ENCODE peak calls at places on chromosomes 13 and 19, in four cellular contexts. One of them, this sample, is unnamed.

GRCh38 chr13:80441968-80442367 is 101.0 kb upstream of the SPRY2 start:
- DNase-seq in suprapubic skin: no peak
- DNase-seq in stimulated activated CD4-positive, alpha-beta T cell treated with anti-CD3 and anti-CD28 coated beads, Interleukin-4, amount 100 ng/mL, for 24 hours: no peak
- DNase-seq in D341Med: no peak
- DNase-seq in this sample: no peak

GRCh38 chr13:43054803-43055802 is 31.7 kb downstream of the DNAJC15 start:
- DNase-seq in stimulated activated CD4-positive, alpha-beta T cell treated with anti-CD3 and anti-CD28 coated beads, Interleukin-4, amount 100 ng/mL, for 24 hours: no peak
- DNase-seq in D341Med: no peak
- DNase-seq in suprapubic skin: no peak
- DNase-seq in this sample: peak

GRCh38 chr19:18649371-18650047 is 12.7 kb downstream of the KLHL26 start:
- DNase-seq in suprapubic skin: peak
- DNase-seq in stimulated activated CD4-positive, alpha-beta T cell treated with anti-CD3 and anti-CD28 coated beads, Interleukin-4, amount 100 ng/mL, for 24 hours: no peak
- DNase-seq in D341Med: no peak
- DNase-seq in this sample: peak

GRCh38 chr13:32036131-32036695 is 4.6 kb downstream of the FRY start:
- DNase-seq in suprapubic skin: no peak
- DNase-seq in D341Med: no peak
- DNase-seq in stimulated activated CD4-positive, alpha-beta T cell treated with anti-CD3 and anti-CD28 coated beads, Interleukin-4, amount 100 ng/mL, for 24 hours: no peak
- DNase-seq in this sample: no peak

GRCh38 chr19:46813570-46814358 is 25.4 kb upstream of the SLC1A5 start:
- DNase-seq in suprapubic skin: no peak
- DNase-seq in D341Med: no peak
- DNase-seq in stimulated activated CD4-positive, alpha-beta T cell treated with anti-CD3 and anti-CD28 coated beads, Interleukin-4, amount 100 ng/mL, for 24 hours: no peak
- DNase-seq in this sample: no peak

GRCh38 chr19:39232708-39233107 is 12.1 kb downstream of the IFNL3 start:
- DNase-seq in suprapubic skin: no peak
- DNase-seq in stimulated activated CD4-positive, alpha-beta T cell treated with anti-CD3 and anti-CD28 coated beads, Interleukin-4, amount 100 ng/mL, for 24 hours: no peak
- DNase-seq in D341Med: no peak
- DNase-seq in this sample: no peak

GRCh38 chr19:17205237-17206140 is 9.7 kb upstream of the USE1 start:
- DNase-seq in D341Med: peak
- DNase-seq in stimulated activated CD4-positive, alpha-beta T cell treated with anti-CD3 and anti-CD28 coated beads, Interleukin-4, amount 100 ng/mL, for 24 hours: peak
- DNase-seq in suprapubic skin: no peak
- DNase-seq in this sample: peak

GRCh38 chr13:114053026-114053425 is 79.2 kb upstream of the C13orf46 start:
- DNase-seq in stimulated activated CD4-positive, alpha-beta T cell treated with anti-CD3 and anti-CD28 coated beads, Interleukin-4, amount 100 ng/mL, for 24 hours: no peak
- DNase-seq in suprapubic skin: no peak
- DNase-seq in D341Med: no peak
- DNase-seq in this sample: no peak

GRCh38 chr13:47822036-47822435 is 179.0 kb downstream of the SUCLA2 start:
- DNase-seq in D341Med: no peak
- DNase-seq in stimulated activated CD4-positive, alpha-beta T cell treated with anti-CD3 and anti-CD28 coated beads, Interleukin-4, amount 100 ng/mL, for 24 hours: no peak
- DNase-seq in suprapubic skin: no peak
- DNase-seq in this sample: no peak

GRCh38 chr19:48513289-48514122 is 1.9 kb upstream of the LMTK3 start:
- DNase-seq in stimulated activated CD4-positive, alpha-beta T cell treated with anti-CD3 and anti-CD28 coated beads, Interleukin-4, amount 100 ng/mL, for 24 hours: peak
- DNase-seq in D341Med: peak
- DNase-seq in suprapubic skin: no peak
- DNase-seq in this sample: peak

GRCh38 chr13:43758834-43759233 is 27.9 kb downstream of the ENOX1 start:
- DNase-seq in suprapubic skin: no peak
- DNase-seq in D341Med: no peak
- DNase-seq in stimulated activated CD4-positive, alpha-beta T cell treated with anti-CD3 and anti-CD28 coated beads, Interleukin-4, amount 100 ng/mL, for 24 hours: no peak
- DNase-seq in this sample: no peak

GRCh38 chr13:98144501-98145350 is 1.8 kb downstream of the FARP1 start:
- DNase-seq in stimulated activated CD4-positive, alpha-beta T cell treated with anti-CD3 and anti-CD28 coated beads, Interleukin-4, amount 100 ng/mL, for 24 hours: no peak
- DNase-seq in suprapubic skin: no peak
- DNase-seq in D341Med: no peak
- DNase-seq in this sample: peak

This sample was measured in BE2C.